ENCODE peak calls at places on chromosomes 4 and X, in ten cellular contexts. O is A549, A is HCEC 1CT, K is SW 1271, S is GM03348, T is head of caudate nucleus, B is Right ventricle myocardium superior, L is DMS153, I is iPS DF 19.7, X is colonic mucosa. E is an unnamed sample.
A peak's percentile ranks its signal among the peaks of the same experiment; 100 is the strongest.

GRCh38 chrX:110212299-110212698 is 105.6 kb downstream of the AMMECR1 start:
- DNase-seq in L (no peak), B (no peak), A (no peak), S (no peak), I (no peak), T (no peak), X (no peak), O (peak; percentile 17), K (peak; percentile 0), E (no peak)

GRCh38 chrX:153638041-153638371 is 9.0 kb upstream of the DUSP9 start:
- DNase-seq in I (no peak), O (no peak), S (no peak), L (no peak), X (no peak), A (no peak), B (no peak), T (no peak), K (no peak), E (no peak)

GRCh38 chr4:7699040-7699439 is 240.6 kb downstream of the AFAP1 start:
- DNase-seq in T (no peak), B (no peak), I (no peak), O (no peak), X (no peak), S (peak; percentile 96), K (no peak), L (no peak), A (no peak), E (no peak)

GRCh38 chrX:9464435-9465371 is at the start of gene TBL1X:
- DNase-seq in A (peak; percentile 28), X (peak; percentile 58), T (peak; percentile 62), S (peak; percentile 79), K (peak; percentile 0), O (peak; percentile 43), B (peak; percentile 74), I (no peak), L (no peak), E (no peak)

GRCh38 chr4:53932784-53933183 is 131.6 kb downstream of the CHIC2 start:
- DNase-seq in A (no peak), L (no peak), S (peak; percentile 47), K (no peak), O (no peak), I (no peak), B (no peak), X (no peak), T (no peak), E (no peak)

GRCh38 chr4:52643846-52644245 is 15.3 kb downstream of the USP46 start:
- DNase-seq in K (no peak), L (no peak), B (peak; percentile 89), A (peak; percentile 25), S (peak; percentile 27), T (no peak), X (no peak), O (no peak), I (no peak), E (no peak)

GRCh38 chr4:165493359-165493758 is 114.6 kb downstream of the CPE start:
- DNase-seq in B (peak; percentile 81), L (no peak), X (peak; percentile 64), A (peak; percentile 49), T (peak; percentile 78), K (peak; percentile 45), S (peak; percentile 69), O (peak; percentile 23), I (peak; percentile 68), E (no peak)

GRCh38 chrX:96183843-96184242 is 500.8 kb upstream of the DIAPH2 start:
- DNase-seq in S (peak; percentile 3), T (no peak), L (no peak), B (no peak), K (no peak), A (no peak), X (no peak), O (no peak), I (no peak), E (no peak)

GRCh38 chr4:142480244-142480643 is 365.9 kb downstream of the INPP4B start:
- DNase-seq in O (no peak), X (no peak), B (no peak), T (no peak), A (no peak), S (no peak), L (no peak), K (no peak), I (no peak), E (no peak)

GRCh38 chrX:108261541-108262218 is 170.1 kb downstream of the ATG4A start:
- DNase-seq in S (no peak), T (no peak), L (no peak), B (no peak), X (no peak), A (peak; percentile 84), K (no peak), O (no peak), I (no peak), E (no peak)

GRCh38 chrX:9573282-9574106 is 108.6 kb downstream of the TBL1X start:
- DNase-seq in X (no peak), T (no peak), L (peak; percentile 76), I (no peak), O (no peak), A (no peak), B (no peak), K (no peak), S (no peak), E (no peak)

GRCh38 chrX:43860646-43861370 is 21.4 kb downstream of the MAOB start:
- DNase-seq in L (peak; percentile 83), X (no peak), I (no peak), O (peak; percentile 12), A (no peak), S (no peak), T (no peak), K (no peak), B (no peak), E (no peak)

GRCh38 chr4:101835121-101835904 is 44.8 kb downstream of the BANK1 start:
- DNase-seq in L (peak; percentile 65), T (no peak), O (peak; percentile 23), S (peak; percentile 77), I (no peak), B (no peak), X (no peak), K (no peak), A (peak; percentile 34), E (no peak)

GRCh38 chr4:106369456-106370060 is 980 bp upstream of the GIMD1 start:
- DNase-seq in T (peak; percentile 41), L (peak; percentile 37), B (no peak), X (peak; percentile 22), S (peak; percentile 69), I (peak; percentile 35), K (peak; percentile 59), A (peak; percentile 71), O (peak; percentile 14), E (peak; percentile 52)

GRCh38 chr4:18034099-18034498 is 12.5 kb upstream of the LCORL start:
- DNase-seq in S (peak; percentile 6), X (no peak), I (no peak), T (no peak), O (no peak), A (no peak), L (no peak), B (no peak), K (no peak), E (no peak)

GRCh38 chr4:84531689-84532088 is 32.6 kb upstream of the NKX6-1 start:
- DNase-seq in X (no peak), L (no peak), B (no peak), K (no peak), A (no peak), S (no peak), O (no peak), T (no peak), I (no peak), E (no peak)

GRCh38 chr4:82666970-82667665 is 105.3 kb upstream of the TMEM150C start:
- DNase-seq in A (no peak), T (no peak), S (no peak), X (no peak), L (no peak), I (no peak), B (no peak), K (no peak), O (no peak), E (no peak)

GRCh38 chr4:127844605-127845116 is 36.0 kb upstream of the PLK4 start:
- DNase-seq in X (no peak), L (no peak), I (no peak), A (no peak), T (no peak), O (no peak), K (no peak), S (no peak), B (no peak), E (no peak)

GRCh38 chr4:84578540-84579409 is 4.2 kb upstream of the CDS1 start:
- DNase-seq in L (peak; percentile 9), S (peak; percentile 42), K (peak; percentile 36), T (peak; percentile 54), B (no peak), I (no peak), O (peak; percentile 13), A (peak; percentile 31), X (peak; percentile 32), E (no peak)

GRCh38 chrX:47177079-47177478 is 16.6 kb upstream of the UBA1 start:
- DNase-seq in X (no peak), B (no peak), I (no peak), O (no peak), T (no peak), L (no peak), S (no peak), K (no peak), A (no peak), E (no peak)

GRCh38 chrX:68428431-68428830 is 4.9 kb downstream of the OPHN1 start:
- DNase-seq in O (no peak), T (no peak), X (no peak), L (no peak), K (peak; percentile 34), S (peak; percentile 16), B (no peak), A (peak; percentile 76), I (no peak), E (peak; percentile 66)

GRCh38 chrX:51420610-51421009 is 75.8 kb downstream of the NUDT11 start:
- DNase-seq in K (peak; percentile 10), B (no peak), T (peak; percentile 33), I (no peak), S (peak; percentile 33), A (peak; percentile 7), O (peak; percentile 3), L (no peak), X (peak; percentile 24), E (no peak)

GRCh38 chr4:109040441-109040840 is 262.0 kb downstream of the COL25A1 start:
- DNase-seq in S (no peak), K (no peak), I (no peak), L (no peak), A (peak; percentile 20), B (no peak), O (no peak), X (no peak), T (no peak), E (no peak)

GRCh38 chrX:148310402-148311200 is 189.8 kb upstream of the AFF2 start:
- DNase-seq in S (no peak), B (no peak), I (no peak), T (no peak), O (no peak), L (no peak), A (no peak), X (no peak), K (no peak), E (no peak)

GRCh38 chrX:154481911-154482601 is 3.0 kb upstream of the LAGE3 start:
- DNase-seq in S (no peak), L (no peak), T (no peak), K (no peak), A (no peak), O (no peak), I (no peak), B (no peak), X (no peak), E (no peak)

GRCh38 chrX:140099221-140099620 is 133.9 kb upstream of the CXorf66 start:
- DNase-seq in L (no peak), T (no peak), B (no peak), K (no peak), O (no peak), S (no peak), A (no peak), X (no peak), I (no peak), E (no peak)

GRCh38 chr4:40621229-40621591 is 8.5 kb downstream of the RBM47 start:
- DNase-seq in O (no peak), B (no peak), L (peak; percentile 19), X (no peak), A (no peak), I (no peak), S (no peak), K (no peak), T (no peak), E (no peak)

GRCh38 chr4:48178931-48179330 is 44.9 kb upstream of the TXK start:
- DNase-seq in X (no peak), O (no peak), B (no peak), L (peak; percentile 44), K (no peak), I (peak; percentile 28), T (no peak), S (no peak), A (no peak), E (no peak)

E was measured in keratinocyte.